ENCODE peak calls at places on chromosomes 11 and 22, in four cellular contexts. One of them, this sample, is unnamed.

GRCh38 chr11:71504526-71504925 is 22.5 kb upstream of the KRTAP5-7 start:
- DNase-seq in GM12878: no peak
- DNase-seq in HepG2: no peak
- DNase-seq in K562: no peak
- DNase-seq in this sample: no peak

GRCh38 chr11:21931436-21932101 is 261.3 kb upstream of the ANO5 start:
- DNase-seq in GM12878: no peak
- DNase-seq in HepG2: no peak
- DNase-seq in K562: no peak
- DNase-seq in this sample: no peak

GRCh38 chr11:2507945-2508749 is 63.3 kb downstream of the KCNQ1 start:
- DNase-seq in GM12878: no peak
- DNase-seq in HepG2: no peak
- DNase-seq in K562: peak; percentile 1
- DNase-seq in this sample: no peak

GRCh38 chr11:134560066-134560465 is 148.0 kb upstream of the B3GAT1 start:
- DNase-seq in GM12878: no peak
- DNase-seq in HepG2: no peak
- DNase-seq in K562: no peak
- DNase-seq in this sample: no peak

GRCh38 chr22:17862646-17863181 is 88.4 kb upstream of the BID start:
- DNase-seq in GM12878: no peak
- DNase-seq in HepG2: no peak
- DNase-seq in K562: no peak
- DNase-seq in this sample: no peak

GRCh38 chr11:83220279-83220678 is 26.8 kb downstream of the ANKRD42 start:
- DNase-seq in GM12878: no peak
- DNase-seq in HepG2: no peak
- DNase-seq in K562: no peak
- DNase-seq in this sample: no peak

GRCh38 chr11:41201156-41201555 is 258.3 kb downstream of the LRRC4C start:
- DNase-seq in GM12878: no peak
- DNase-seq in HepG2: peak; percentile 21
- DNase-seq in K562: peak; percentile 8
- DNase-seq in this sample: peak; percentile 78

GRCh38 chr22:47210112-47210657 is 447.7 kb downstream of the TBC1D22A start:
- DNase-seq in GM12878: no peak
- DNase-seq in HepG2: no peak
- DNase-seq in K562: no peak
- DNase-seq in this sample: peak; percentile 3

GRCh38 chr22:29142116-29142515 is 63.6 kb upstream of the EMID1 start:
- DNase-seq in GM12878: no peak
- DNase-seq in HepG2: no peak
- DNase-seq in K562: no peak
- DNase-seq in this sample: no peak

GRCh38 chr11:13105237-13105844 is 96.2 kb downstream of the RASSF10 start:
- DNase-seq in GM12878: no peak
- DNase-seq in HepG2: no peak
- DNase-seq in K562: peak; percentile 67
- DNase-seq in this sample: no peak

GRCh38 chr11:68090706-68091105 is 30.5 kb downstream of the CHKA start:
- DNase-seq in GM12878: no peak
- DNase-seq in HepG2: no peak
- DNase-seq in K562: no peak
- DNase-seq in this sample: peak; percentile 24

GRCh38 chr22:38124236-38124974 is 13.9 kb upstream of the BAIAP2L2 start:
- DNase-seq in GM12878: no peak
- DNase-seq in HepG2: no peak
- DNase-seq in K562: no peak
- DNase-seq in this sample: no peak

GRCh38 chr11:69986421-69987229 is 91.5 kb upstream of the ANO1 start:
- DNase-seq in GM12878: no peak
- DNase-seq in HepG2: no peak
- DNase-seq in K562: no peak
- DNase-seq in this sample: peak; percentile 43

GRCh38 chr22:21447694-21448402 is 19.3 kb upstream of the TMEM191C start:
- DNase-seq in GM12878: no peak
- DNase-seq in HepG2: no peak
- DNase-seq in K562: peak; percentile 79
- DNase-seq in this sample: no peak

GRCh38 chr11:11036185-11037161 is 178.6 kb upstream of the ZBED5 start:
- DNase-seq in GM12878: no peak
- DNase-seq in HepG2: peak; percentile 64
- DNase-seq in K562: peak; percentile 38
- DNase-seq in this sample: no peak

GRCh38 chr11:69337211-69337721 is 43.3 kb downstream of the MYEOV start:
- DNase-seq in GM12878: peak; percentile 66
- DNase-seq in HepG2: no peak
- DNase-seq in K562: no peak
- DNase-seq in this sample: no peak

GRCh38 chr11:9617960-9618359 is 44.5 kb downstream of the WEE1 start:
- DNase-seq in GM12878: no peak
- DNase-seq in HepG2: no peak
- DNase-seq in K562: no peak
- DNase-seq in this sample: no peak

GRCh38 chr11:44804449-44805151 is 77.8 kb downstream of the TSPAN18 start:
- DNase-seq in GM12878: no peak
- DNase-seq in HepG2: no peak
- DNase-seq in K562: no peak
- DNase-seq in this sample: no peak

GRCh38 chr22:46614070-46614931 is 5.9 kb upstream of the GRAMD4 start:
- DNase-seq in GM12878: peak; percentile 70
- DNase-seq in HepG2: no peak
- DNase-seq in K562: no peak
- DNase-seq in this sample: no peak

GRCh38 chr22:17083811-17084540 is 824 bp upstream of the IL17RA start:
- DNase-seq in GM12878: no peak
- DNase-seq in HepG2: no peak
- DNase-seq in K562: no peak
- DNase-seq in this sample: no peak

GRCh38 chr11:19683141-19683805 is 29.4 kb upstream of the NAV2 start:
- DNase-seq in GM12878: no peak
- DNase-seq in HepG2: no peak
- DNase-seq in K562: no peak
- DNase-seq in this sample: no peak

GRCh38 chr11:122703541-122704272 is 48.2 kb downstream of the UBASH3B start:
- DNase-seq in GM12878: no peak
- DNase-seq in HepG2: no peak
- DNase-seq in K562: no peak
- DNase-seq in this sample: no peak

GRCh38 chr22:38172489-38173155 is 9.0 kb downstream of the PLA2G6 start:
- DNase-seq in GM12878: no peak
- DNase-seq in HepG2: peak; percentile 66
- DNase-seq in K562: no peak
- DNase-seq in this sample: no peak

GRCh38 chr22:44025171-44026065 is 1.3 kb downstream of the PARVB start:
- DNase-seq in GM12878: peak; percentile 96
- DNase-seq in HepG2: no peak
- DNase-seq in K562: peak; percentile 47
- DNase-seq in this sample: no peak

GRCh38 chr11:86067230-86068137 is 1.4 kb downstream of the PICALM start:
- DNase-seq in GM12878: no peak
- DNase-seq in HepG2: peak; percentile 83
- DNase-seq in K562: no peak
- DNase-seq in this sample: no peak

GRCh38 chr11:117663389-117663788 is 133.6 kb downstream of the DSCAML1 start:
- DNase-seq in GM12878: no peak
- DNase-seq in HepG2: no peak
- DNase-seq in K562: no peak
- DNase-seq in this sample: no peak

GRCh38 chr11:65625628-65626342 is 10.2 kb downstream of the PCNX3 start:
- DNase-seq in GM12878: no peak
- DNase-seq in HepG2: no peak
- DNase-seq in K562: peak; percentile 32
- DNase-seq in this sample: peak; percentile 70

GRCh38 chr22:20009018-20009482 is 7.6 kb downstream of the ARVCF start:
- DNase-seq in GM12878: no peak
- DNase-seq in HepG2: no peak
- DNase-seq in K562: no peak
- DNase-seq in this sample: no peak

GRCh38 chr11:31237819-31238771 is 131.4 kb downstream of the DCDC1 start:
- DNase-seq in GM12878: no peak
- DNase-seq in HepG2: no peak
- DNase-seq in K562: no peak
- DNase-seq in this sample: peak; percentile 7

GRCh38 chr22:27636716-27637503 is 164.6 kb downstream of the MN1 start:
- DNase-seq in GM12878: no peak
- DNase-seq in HepG2: no peak
- DNase-seq in K562: no peak
- DNase-seq in this sample: no peak

GRCh38 chr11:3123761-3124733 is 41.1 kb downstream of the OSBPL5 start:
- DNase-seq in GM12878: no peak
- DNase-seq in HepG2: no peak
- DNase-seq in K562: no peak
- DNase-seq in this sample: no peak

GRCh38 chr22:41585898-41586297 is 3.7 kb downstream of the PMM1 start:
- DNase-seq in GM12878: no peak
- DNase-seq in HepG2: no peak
- DNase-seq in K562: no peak
- DNase-seq in this sample: no peak

GRCh38 chr11:19889531-19889930 is 176.9 kb downstream of the NAV2 start:
- DNase-seq in GM12878: no peak
- DNase-seq in HepG2: no peak
- DNase-seq in K562: no peak
- DNase-seq in this sample: no peak

GRCh38 chr11:95507794-95508193 is 276.8 kb upstream of the SESN3 start:
- DNase-seq in GM12878: no peak
- DNase-seq in HepG2: no peak
- DNase-seq in K562: peak; percentile 11
- DNase-seq in this sample: no peak

GRCh38 chr11:22832315-22833041 is 2.9 kb upstream of the SVIP start:
- DNase-seq in GM12878: no peak
- DNase-seq in HepG2: peak; percentile 15
- DNase-seq in K562: peak; percentile 32
- DNase-seq in this sample: no peak

GRCh38 chr22:43090130-43090789 is 1.1 kb upstream of the TTLL1 start:
- DNase-seq in GM12878: peak; percentile 46
- DNase-seq in HepG2: peak; percentile 88
- DNase-seq in K562: peak; percentile 67
- DNase-seq in this sample: no peak

GRCh38 chr11:66850588-66851250 is 6.1 kb upstream of the LRFN4 start:
- DNase-seq in GM12878: no peak
- DNase-seq in HepG2: no peak
- DNase-seq in K562: no peak
- DNase-seq in this sample: no peak

GRCh38 chr22:25919452-25919851 is 177.5 kb downstream of the MYO18B start:
- DNase-seq in GM12878: no peak
- DNase-seq in HepG2: no peak
- DNase-seq in K562: no peak
- DNase-seq in this sample: no peak

GRCh38 chr11:10544491-10545470 is 3.8 kb upstream of the RNF141 start:
- DNase-seq in GM12878: no peak
- DNase-seq in HepG2: no peak
- DNase-seq in K562: no peak
- DNase-seq in this sample: no peak

GRCh38 chr11:116420770-116421528 is 351.8 kb downstream of the BUD13 start:
- DNase-seq in GM12878: no peak
- DNase-seq in HepG2: no peak
- DNase-seq in K562: no peak
- DNase-seq in this sample: no peak

GRCh38 chr11:116418388-116419041 is 354.3 kb downstream of the BUD13 start:
- DNase-seq in GM12878: no peak
- DNase-seq in HepG2: no peak
- DNase-seq in K562: no peak
- DNase-seq in this sample: no peak

GRCh38 chr11:116422556-116422955 is 350.2 kb downstream of the BUD13 start:
- DNase-seq in GM12878: no peak
- DNase-seq in HepG2: no peak
- DNase-seq in K562: no peak
- DNase-seq in this sample: no peak

GRCh38 chr11:116421529-116422185 is 351.1 kb downstream of the BUD13 start:
- DNase-seq in GM12878: no peak
- DNase-seq in HepG2: no peak
- DNase-seq in K562: no peak
- DNase-seq in this sample: no peak

GRCh38 chr11:116420030-116420429 is 352.8 kb downstream of the BUD13 start:
- DNase-seq in GM12878: no peak
- DNase-seq in HepG2: no peak
- DNase-seq in K562: no peak
- DNase-seq in this sample: no peak
- TF ChIP-seq HDAC6 in GM12878: no peak
- TF ChIP-seq HDAC6 in HepG2: no peak
- TF ChIP-seq HDAC6 in K562: no peak
- TF ChIP-seq HDAC6 in this sample: no peak

GRCh38 chr22:50738649-50739227 is 734 bp downstream of the ACR start:
- DNase-seq in GM12878: no peak
- DNase-seq in HepG2: no peak
- DNase-seq in K562: no peak
- DNase-seq in this sample: no peak
- TF ChIP-seq HDAC6 in GM12878: no peak
- TF ChIP-seq HDAC6 in HepG2: no peak
- TF ChIP-seq HDAC6 in K562: no peak
- TF ChIP-seq HDAC6 in this sample: no peak

GRCh38 chr11:32843544-32843943 is 13.8 kb downstream of the PRRG4 start:
- DNase-seq in GM12878: no peak
- DNase-seq in HepG2: no peak
- DNase-seq in K562: no peak
- DNase-seq in this sample: no peak
- TF ChIP-seq HDAC6 in GM12878: no peak
- TF ChIP-seq HDAC6 in HepG2: no peak
- TF ChIP-seq HDAC6 in K562: no peak
- TF ChIP-seq HDAC6 in this sample: no peak

GRCh38 chr11:97622795-97623194 is 1233.0 kb downstream of the JRKL start:
- DNase-seq in GM12878: no peak
- DNase-seq in HepG2: no peak
- DNase-seq in K562: no peak
- DNase-seq in this sample: no peak
- TF ChIP-seq HDAC6 in GM12878: no peak
- TF ChIP-seq HDAC6 in HepG2: no peak
- TF ChIP-seq HDAC6 in K562: no peak
- TF ChIP-seq HDAC6 in this sample: no peak

GRCh38 chr11:75023446-75024067 is 34.8 kb downstream of the NEU3 start:
- DNase-seq in GM12878: no peak
- DNase-seq in HepG2: no peak
- DNase-seq in K562: no peak
- DNase-seq in this sample: no peak

GRCh38 chr11:75022759-75023396 is 34.1 kb downstream of the NEU3 start:
- DNase-seq in GM12878: peak; percentile 45
- DNase-seq in HepG2: peak; percentile 73
- DNase-seq in K562: peak; percentile 89
- DNase-seq in this sample: peak; percentile 83

GRCh38 chr11:75024068-75024449 is 35.3 kb downstream of the NEU3 start:
- DNase-seq in GM12878: no peak
- DNase-seq in HepG2: no peak
- DNase-seq in K562: no peak
- DNase-seq in this sample: no peak

GRCh38 chr11:75025561-75025960 is 36.8 kb downstream of the NEU3 start:
- DNase-seq in GM12878: no peak
- DNase-seq in HepG2: no peak
- DNase-seq in K562: no peak
- DNase-seq in this sample: no peak

GRCh38 chr11:75024764-75025211 is 36.1 kb downstream of the NEU3 start:
- DNase-seq in GM12878: no peak
- DNase-seq in HepG2: no peak
- DNase-seq in K562: peak; percentile 28
- DNase-seq in this sample: no peak
- TF ChIP-seq HDAC6 in GM12878: no peak
- TF ChIP-seq HDAC6 in HepG2: no peak
- TF ChIP-seq HDAC6 in K562: no peak
- TF ChIP-seq HDAC6 in this sample: no peak

This sample was measured in H1.